ENCODE peak calls at places on chromosome 2, in ten cellular contexts. C is fibroblast of pulmonary artery, A is A549, K is Caco-2, U is cardiac fibroblast, Z is mammary epithelial cell, Q is lower lobe of right lung, V is aorta, W is NT2/D1, N is tibial nerve. L is an unnamed sample.

GRCh38 chr2:128354731-128355470 is 36.2 kb upstream of the HS6ST1 start:
- DNase-seq in N (no peak), K (no peak), A (no peak), U (peak), Z (no peak), Q (no peak), V (no peak), C (peak), W (no peak), L (no peak)

GRCh38 chr2:198973785-198974184 is 484.0 kb downstream of the SATB2 start:
- DNase-seq in W (no peak), U (no peak), Z (no peak), N (no peak), C (no peak), V (no peak), K (no peak), A (no peak), Q (no peak), L (no peak)

GRCh38 chr2:21404137-21404536 is 280.4 kb downstream of the TDRD15 start:
- DNase-seq in W (no peak), V (no peak), U (no peak), K (no peak), Q (no peak), N (no peak), C (no peak), A (no peak), Z (no peak), L (no peak)

GRCh38 chr2:72220170-72220569 is 72.5 kb upstream of the CYP26B1 start:
- DNase-seq in Q (no peak), U (no peak), K (peak), N (no peak), Z (no peak), W (peak), C (no peak), A (peak), V (no peak), L (no peak)

GRCh38 chr2:224159345-224159928 is 120.4 kb upstream of the SERPINE2 start:
- DNase-seq in V (no peak), Z (no peak), U (no peak), W (no peak), C (no peak), N (no peak), K (no peak), A (no peak), Q (no peak), L (no peak)

GRCh38 chr2:96945011-96945410 is 41.4 kb downstream of the FAM178B start:
- DNase-seq in V (no peak), W (no peak), Q (peak), Z (no peak), K (no peak), C (no peak), N (no peak), U (no peak), A (no peak), L (no peak)

GRCh38 chr2:157291018-157291417 is 33.5 kb downstream of the GALNT5 start:
- DNase-seq in Z (no peak), V (no peak), U (no peak), Q (no peak), W (no peak), K (no peak), N (no peak), C (no peak), A (peak), L (no peak)

GRCh38 chr2:28927878-28928277 is 33.4 kb downstream of the WDR43 start:
- DNase-seq in U (no peak), V (no peak), Z (peak), K (no peak), C (peak), W (no peak), N (no peak), Q (no peak), A (no peak), L (no peak)

GRCh38 chr2:16417711-16418110 is 247.9 kb downstream of the CYRIA start:
- DNase-seq in V (no peak), A (no peak), N (no peak), C (no peak), Q (no peak), Z (no peak), W (no peak), K (no peak), U (no peak), L (no peak)

GRCh38 chr2:30293303-30293912 is 62.1 kb downstream of the LBH start:
- DNase-seq in Z (peak), Q (no peak), K (no peak), U (peak), C (peak), N (no peak), V (no peak), W (no peak), A (peak), L (no peak)

GRCh38 chr2:230949966-230950832 is 25.2 kb upstream of the GPR55 start:
- DNase-seq in W (no peak), V (no peak), N (no peak), C (no peak), Z (no peak), Q (no peak), U (no peak), K (no peak), A (no peak), L (no peak)

GRCh38 chr2:26521913-26522180 is 43.9 kb upstream of the OTOF start:
- DNase-seq in U (no peak), C (no peak), V (peak), Z (no peak), W (no peak), Q (no peak), A (no peak), N (no peak), K (no peak), L (no peak)

GRCh38 chr2:145012214-145012670 is 492.3 kb upstream of the ZEB2 start:
- DNase-seq in C (peak), N (no peak), K (no peak), W (no peak), V (no peak), Q (no peak), Z (peak), A (peak), U (peak), L (no peak)

GRCh38 chr2:14451312-14451711 is 181.2 kb upstream of the LRATD1 start:
- DNase-seq in Q (no peak), A (no peak), V (no peak), N (no peak), K (no peak), U (peak), W (no peak), C (no peak), Z (no peak), L (no peak)

GRCh38 chr2:240584486-240585031 is 2.0 kb upstream of the CAPN10 start:
- DNase-seq in U (peak), Q (peak), W (no peak), N (no peak), Z (peak), K (no peak), V (peak), A (no peak), C (peak), L (peak)

GRCh38 chr2:112162956-112163355 is 24.8 kb downstream of the FBLN7 start:
- DNase-seq in N (no peak), Q (no peak), K (no peak), A (no peak), C (no peak), V (peak), W (no peak), Z (no peak), U (no peak), L (no peak)

GRCh38 chr2:187879491-187879890 is 325.3 kb upstream of the TFPI start:
- DNase-seq in N (no peak), W (no peak), A (no peak), V (no peak), U (no peak), K (no peak), Q (no peak), C (peak), Z (no peak), L (no peak)

GRCh38 chr2:206700141-206700540 is 18.1 kb downstream of the DYTN start:
- DNase-seq in V (no peak), Q (no peak), U (peak), K (no peak), Z (peak), W (no peak), N (no peak), C (peak), A (no peak), L (no peak)
- H3K4me3 ChIP-seq in V (no peak), Q (no peak), U (no peak), K (no peak), Z (no peak), W (no peak), N (no peak), C (no peak), A (no peak), L (no peak)

DNA sequence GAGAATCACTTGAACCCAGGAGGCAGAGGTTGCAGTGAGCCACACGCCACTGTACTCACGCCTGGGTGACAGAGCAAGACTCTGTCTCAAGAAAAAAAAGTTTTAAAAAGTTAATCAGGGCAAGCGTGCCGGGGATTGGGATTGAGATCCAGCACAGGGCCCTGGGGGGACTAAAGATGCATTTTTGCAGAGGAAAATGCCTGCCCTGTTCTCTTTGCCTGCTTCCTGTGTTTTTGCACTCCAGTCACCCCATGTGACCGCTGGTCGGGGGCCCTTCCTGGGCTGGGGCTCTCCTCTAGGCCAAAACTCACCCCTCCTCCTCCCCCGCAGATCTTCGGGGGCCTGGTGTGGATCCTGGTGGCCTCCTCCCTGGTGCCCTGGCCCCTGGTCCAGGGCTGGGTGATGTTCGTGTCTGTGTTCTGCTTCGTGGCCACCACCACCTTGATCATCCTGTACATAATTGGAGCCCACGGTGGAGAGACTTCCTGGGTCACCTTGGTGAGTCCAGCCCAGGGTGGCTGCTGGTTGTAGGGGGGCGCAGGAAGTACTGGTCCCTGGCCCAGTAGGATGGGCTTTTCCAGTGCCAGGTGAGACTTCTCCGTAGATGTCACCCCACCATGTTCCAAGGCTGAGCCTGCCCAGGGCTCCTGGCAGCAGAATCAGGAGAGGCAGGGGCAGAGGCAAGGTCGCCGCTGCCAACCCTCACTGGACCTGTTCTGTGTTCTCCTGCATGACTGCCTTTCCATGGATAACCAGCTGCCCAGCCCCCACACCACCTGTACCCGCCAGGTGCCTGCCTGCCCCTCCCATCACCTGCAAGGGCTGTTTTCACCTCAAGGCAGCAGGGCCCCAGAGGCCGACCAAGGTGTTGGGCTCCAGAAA is 22.4 kb downstream of the MAL start:
- DNase-seq in K (no peak), A (no peak), W (no peak), U (no peak), C (no peak), Z (no peak), V (peak), Q (no peak), N (no peak), L (no peak)
- H3K4me3 ChIP-seq in K (no peak), A (no peak), W (no peak), U (no peak), C (no peak), Z (no peak), V (no peak), Q (no peak), N (no peak), L (no peak)

GRCh38 chr2:83582589-83582988 is 876.5 kb downstream of the SUCLG1 start:
- DNase-seq in A (no peak), U (no peak), Q (no peak), V (no peak), K (no peak), Z (no peak), C (no peak), N (no peak), W (no peak), L (no peak)

GRCh38 chr2:83585250-83585649 is 873.8 kb downstream of the SUCLG1 start:
- DNase-seq in C (no peak), U (no peak), W (no peak), V (no peak), A (no peak), K (no peak), Q (no peak), N (no peak), Z (no peak), L (no peak)

GRCh38 chr2:83587309-83587708 is 871.8 kb downstream of the SUCLG1 start:
- DNase-seq in N (no peak), V (no peak), U (peak), A (peak), W (no peak), C (no peak), K (no peak), Z (no peak), Q (no peak), L (no peak)

DNA sequence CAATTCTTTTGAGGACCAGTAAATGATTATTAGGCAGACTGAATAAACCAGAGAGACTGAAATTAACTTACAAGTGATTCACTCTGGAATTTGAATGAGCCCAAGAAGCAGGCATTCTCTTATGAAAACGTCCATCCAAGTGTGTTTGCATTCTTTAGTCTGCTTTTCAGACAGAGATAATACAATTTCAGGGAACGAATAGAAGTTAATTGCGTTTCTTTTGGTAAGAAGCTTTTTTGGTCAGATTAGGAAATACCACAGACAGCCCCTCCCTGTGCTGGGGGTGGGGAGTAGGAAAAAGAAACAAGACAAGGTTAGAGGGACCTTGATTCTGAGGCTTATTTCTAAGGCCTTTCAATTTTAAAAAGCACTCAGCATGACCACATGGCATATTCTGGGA is 874.4 kb downstream of the SUCLG1 start:
- DNase-seq in U (no peak), K (no peak), V (no peak), N (no peak), Z (no peak), A (no peak), W (no peak), C (no peak), Q (no peak), L (no peak)
- H3K4me3 ChIP-seq in U (no peak), K (no peak), V (no peak), N (no peak), Z (no peak), A (no peak), W (no peak), C (no peak), Q (no peak), L (no peak)

DNA sequence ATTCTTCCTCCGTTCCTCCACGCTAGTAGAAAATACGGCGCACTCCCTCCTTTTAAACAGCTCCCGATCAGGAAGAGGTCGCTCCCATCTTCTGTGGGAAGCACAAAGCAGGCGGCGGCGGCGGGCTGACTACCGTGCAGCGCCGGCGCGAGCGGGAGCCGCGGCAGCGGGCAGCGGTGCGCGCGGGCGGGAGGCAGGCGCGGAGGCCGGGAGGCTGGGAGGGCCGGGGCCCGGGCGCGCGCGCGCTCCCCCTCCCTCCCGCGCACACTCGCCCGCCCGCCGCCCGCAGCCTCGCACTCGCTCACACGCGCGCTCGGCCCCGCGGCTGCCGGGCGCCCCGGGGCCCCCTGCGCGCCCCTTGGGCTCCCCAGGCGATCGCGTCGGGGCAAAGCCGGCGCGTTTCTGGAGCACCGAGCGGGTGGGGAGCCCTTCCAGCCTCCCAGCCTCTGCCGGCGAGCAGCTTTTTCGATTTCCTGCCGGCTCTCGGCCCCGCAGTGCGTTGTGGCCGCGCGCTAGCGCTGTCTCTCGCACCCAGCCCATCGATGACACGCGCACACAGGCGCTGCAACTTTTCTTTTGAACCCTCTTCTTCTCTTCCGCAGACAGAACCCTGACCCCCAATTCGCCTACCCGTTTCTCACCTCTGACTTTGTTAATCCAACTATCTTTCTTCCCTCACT is at the start of gene SLC8A1:
- DNase-seq in V (peak), A (peak), Z (peak), W (no peak), U (peak), C (peak), Q (peak), N (no peak), K (no peak), L (no peak)
- H3K4me3 ChIP-seq in V (peak), A (peak), Z (peak), W (peak), U (peak), C (peak), Q (peak), N (peak), K (no peak), L (no peak)

GRCh38 chr2:84924173-84925106 is 19.0 kb downstream of the TMSB10 start:
- DNase-seq in W (no peak), V (no peak), K (peak), U (peak), N (no peak), Z (peak), A (peak), Q (peak), C (peak), L (peak)

GRCh38 chr2:84925724-84926376 is 20.4 kb downstream of the TMSB10 start:
- DNase-seq in K (peak), Q (peak), N (peak), Z (peak), W (peak), U (peak), C (peak), V (peak), A (peak), L (peak)

GRCh38 chr2:84931384-84931821 is 25.9 kb downstream of the TMSB10 start:
- DNase-seq in Z (no peak), N (no peak), W (no peak), Q (no peak), V (no peak), A (no peak), C (no peak), K (no peak), U (no peak), L (no peak)

GRCh38 chr2:84925336-84925723 is 19.9 kb downstream of the TMSB10 start:
- DNase-seq in C (no peak), U (no peak), Z (peak), A (no peak), V (no peak), W (no peak), N (no peak), Q (no peak), K (no peak), L (peak)

GRCh38 chr2:84927275-84927627 is 21.8 kb downstream of the TMSB10 start:
- DNase-seq in A (no peak), K (no peak), Z (no peak), N (no peak), V (no peak), U (no peak), C (no peak), Q (no peak), W (no peak), L (no peak)
- H3K4me3 ChIP-seq in A (peak), K (no peak), Z (no peak), N (peak), V (no peak), U (no peak), C (no peak), Q (peak), W (no peak), L (no peak)